ENCODE peak calls at places on chromosomes 2 and 18, in ten cellular contexts. W is KBM-7; Q is foreskin melanocyte; M is PC-3; O is retina; T is activated T-helper 1 cell treated with anti-CD3 and anti-CD28 coated beads, Interleukin-2, amount 50 U/mL, for 16 hours; K is activated T-cell treated with anti-CD3 and anti-CD28 coated beads, Interleukin-2, amount 50 U/mL, for 1 hour; G is activated CD8-positive, alpha-beta memory T cell treated with anti-CD3 and anti-CD28 coated beads for 4 hours; A is kidney; B is EL. D is an unnamed sample.
A peak's percentile ranks its signal among the peaks of the same experiment; 100 is the strongest.

GRCh38 chr18:30810580-30810979 is 232.0 kb downstream of the DSC3 start:
- DNase-seq in B (no peak), O (no peak), K (no peak), G (no peak), M (no peak), Q (no peak), T (no peak), W (no peak), A (no peak), D (no peak)

GRCh38 chr18:50662177-50662576 is 102.3 kb downstream of the MAPK4 start:
- DNase-seq in W (peak; percentile 42), M (peak; percentile 19), K (no peak), G (no peak), A (no peak), T (no peak), B (no peak), Q (no peak), O (no peak), D (peak; percentile 17)

GRCh38 chr2:168002021-168002553 is 245.3 kb downstream of the STK39 start:
- DNase-seq in T (no peak), A (no peak), Q (peak; percentile 62), G (no peak), K (no peak), O (no peak), M (peak; percentile 9), B (peak; percentile 38), W (peak; percentile 25), D (peak; percentile 50)

GRCh38 chr2:145593991-145594702 is 1074.2 kb upstream of the ZEB2 start:
- DNase-seq in G (no peak), M (peak; percentile 94), T (no peak), B (peak; percentile 92), O (no peak), W (no peak), A (no peak), K (no peak), Q (peak; percentile 11), D (peak; percentile 24)

GRCh38 chr2:44135771-44136170 is 32.9 kb upstream of the PPM1B start:
- DNase-seq in W (no peak), B (peak; percentile 53), K (no peak), Q (no peak), O (no peak), M (no peak), G (no peak), A (no peak), T (no peak), D (no peak)

GRCh38 chr2:950627-950992 is at the start of gene SNTG2:
- DNase-seq in M (no peak), B (peak; percentile 20), Q (no peak), W (no peak), A (no peak), G (peak; percentile 35), T (no peak), K (peak; percentile 69), O (no peak), D (no peak)

GRCh38 chr2:14306268-14306950 is 326.1 kb upstream of the LRATD1 start:
- DNase-seq in A (no peak), K (no peak), M (no peak), Q (no peak), G (no peak), W (no peak), T (no peak), B (no peak), O (no peak), D (no peak)

GRCh38 chr2:231883468-231883881 is 42.7 kb downstream of the NPPC start:
- DNase-seq in Q (no peak), G (no peak), B (peak; percentile 18), O (no peak), K (no peak), T (no peak), M (no peak), W (peak; percentile 5), A (no peak), D (no peak)

GRCh38 chr2:111227716-111228141 is 107.0 kb downstream of the BCL2L11 start:
- DNase-seq in W (no peak), Q (peak; percentile 63), T (no peak), K (no peak), O (no peak), G (no peak), B (peak; percentile 92), M (peak; percentile 37), A (no peak), D (no peak)

GRCh38 chr2:23532311-23533013 is 147.5 kb downstream of the KLHL29 start:
- DNase-seq in T (no peak), B (no peak), M (no peak), W (no peak), K (peak; percentile 47), A (no peak), G (no peak), Q (no peak), O (no peak), D (no peak)

GRCh38 chr2:238926761-238927611 is 79.1 kb downstream of the TWIST2 start:
- DNase-seq in K (no peak), M (no peak), O (no peak), G (no peak), B (no peak), A (no peak), W (no peak), Q (no peak), T (no peak), D (no peak)

GRCh38 chr2:158817596-158817995 is 22.5 kb downstream of the DAPL1 start:
- DNase-seq in O (no peak), T (no peak), W (no peak), Q (no peak), K (no peak), A (no peak), M (no peak), B (peak; percentile 53), G (no peak), D (no peak)

GRCh38 chr2:134306521-134306920 is 52.6 kb downstream of the MGAT5 start:
- DNase-seq in Q (no peak), G (no peak), T (no peak), O (peak; percentile 11), M (peak; percentile 14), W (no peak), B (no peak), A (no peak), K (no peak), D (no peak)

GRCh38 chr18:63518178-63519012 is 23.8 kb upstream of the SERPINB12 start:
- DNase-seq in B (peak; percentile 80), Q (peak; percentile 60), G (peak; percentile 7), A (no peak), T (no peak), M (peak; percentile 91), O (peak; percentile 68), K (peak; percentile 18), W (peak; percentile 67), D (peak; percentile 27)

GRCh38 chr18:46333371-46334199 is 229.4 kb downstream of the HAUS1 start:
- DNase-seq in B (no peak), T (no peak), O (peak; percentile 92), K (peak; percentile 27), M (peak; percentile 46), W (no peak), G (no peak), Q (peak; percentile 20), A (no peak), D (no peak)

GRCh38 chr2:241994086-241994485 is 124.6 kb downstream of the RTP5 start:
- DNase-seq in O (no peak), M (no peak), W (no peak), K (no peak), A (no peak), T (no peak), G (no peak), B (no peak), Q (no peak), D (no peak)

GRCh38 chr2:174589334-174589733 is 8.3 kb downstream of the WIPF1 start:
- DNase-seq in T (no peak), M (no peak), B (no peak), K (no peak), W (no peak), A (no peak), Q (no peak), G (no peak), O (no peak), D (no peak)

GRCh38 chr18:23225518-23225917 is 90.2 kb downstream of the CABLES1 start:
- DNase-seq in M (peak; percentile 82), W (no peak), K (no peak), A (no peak), G (no peak), O (no peak), T (no peak), Q (peak; percentile 45), B (peak; percentile 91), D (no peak)

GRCh38 chr18:9177047-9177446 is 40.5 kb downstream of the ANKRD12 start:
- DNase-seq in M (no peak), O (no peak), G (no peak), B (no peak), T (no peak), W (no peak), K (no peak), A (no peak), Q (peak; percentile 44), D (no peak)

GRCh38 chr18:78423776-78424175 is 555.8 kb upstream of the SALL3 start:
- DNase-seq in M (no peak), G (no peak), O (no peak), W (no peak), T (no peak), K (no peak), A (no peak), Q (no peak), B (no peak), D (no peak)

GRCh38 chr2:170086751-170087150 is 91.2 kb upstream of the MYO3B start:
- DNase-seq in O (no peak), M (no peak), Q (no peak), W (no peak), A (no peak), K (no peak), B (no peak), T (no peak), G (no peak), D (no peak)

D was measured in COLO829.